ENCODE peak calls at places on chromosomes 7 and 10, in nine cellular contexts. F, A, S, M, U, X, W, H and I are unnamed samples.

GRCh38 chr7:95267754-95268153 is 56.6 kb downstream of the PON1 start:
- DNase-seq in F (no peak), A (no peak), S (no peak), M (no peak), U (no peak), X (no peak), W (no peak), H (no peak), I (no peak)

GRCh38 chr10:93473804-93474472 is 8.2 kb downstream of the MYOF start:
- DNase-seq in F (no peak), A (no peak), S (no peak), M (no peak), U (peak), X (no peak), W (no peak), H (no peak), I (no peak)

GRCh38 chr10:89085153-89085552 is 94.6 kb downstream of the FAS start:
- DNase-seq in F (no peak), A (no peak), S (no peak), M (no peak), U (no peak), X (no peak), W (no peak), H (no peak), I (no peak)

GRCh38 chr10:62052276-62052675 is 150.8 kb downstream of the ARID5B start:
- DNase-seq in F (no peak), A (no peak), S (no peak), M (no peak), U (no peak), X (no peak), W (no peak), H (no peak), I (no peak)

GRCh38 chr10:126576336-126576735 is 94.2 kb downstream of the C10orf90 start:
- DNase-seq in F (no peak), A (no peak), S (no peak), M (peak), U (no peak), X (no peak), W (no peak), H (no peak), I (no peak)

GRCh38 chr10:97356318-97356914 is 21.9 kb upstream of the FRAT2 start:
- DNase-seq in F (no peak), A (no peak), S (no peak), M (no peak), U (no peak), X (no peak), W (no peak), H (no peak), I (no peak)

GRCh38 chr7:149310113-149310836 is 48.3 kb downstream of the ZNF783 start:
- DNase-seq in F (peak), A (peak), S (no peak), M (peak), U (no peak), X (no peak), W (peak), H (no peak), I (peak)

GRCh38 chr10:125779403-125780327 is 4.0 kb upstream of the MMP21 start:
- DNase-seq in F (no peak), A (no peak), S (no peak), M (no peak), U (peak), X (no peak), W (no peak), H (no peak), I (no peak)

GRCh38 chr10:113957013-113957412 is 86.7 kb upstream of the ADRB1 start:
- DNase-seq in F (peak), A (peak), S (no peak), M (peak), U (no peak), X (no peak), W (peak), H (peak), I (peak)

GRCh38 chr10:121325490-121326231 is 272.6 kb downstream of the FGFR2 start:
- DNase-seq in F (no peak), A (no peak), S (no peak), M (peak), U (no peak), X (no peak), W (peak), H (no peak), I (peak)

GRCh38 chr7:123220396-123220795 is 20.6 kb upstream of the SLC13A1 start:
- DNase-seq in F (no peak), A (no peak), S (no peak), M (no peak), U (no peak), X (no peak), W (no peak), H (peak), I (no peak)

GRCh38 chr7:41924798-41925197 is 221.9 kb upstream of the INHBA start:
- DNase-seq in F (no peak), A (no peak), S (no peak), M (no peak), U (no peak), X (no peak), W (no peak), H (no peak), I (no peak)

GRCh38 chr10:129936266-129936922 is 27.7 kb downstream of the EBF3 start:
- DNase-seq in F (no peak), A (no peak), S (no peak), M (no peak), U (no peak), X (no peak), W (no peak), H (no peak), I (no peak)

GRCh38 chr10:62076872-62077271 is 175.4 kb downstream of the ARID5B start:
- DNase-seq in F (no peak), A (peak), S (no peak), M (peak), U (no peak), X (no peak), W (peak), H (no peak), I (peak)

GRCh38 chr7:122850528-122850927 is 35.7 kb downstream of the CADPS2 start:
- DNase-seq in F (no peak), A (no peak), S (no peak), M (no peak), U (no peak), X (no peak), W (no peak), H (no peak), I (no peak)

GRCh38 chr10:266974-267425 is 131.7 kb downstream of the ZMYND11 start:
- DNase-seq in F (no peak), A (peak), S (no peak), M (peak), U (no peak), X (no peak), W (peak), H (no peak), I (no peak)

GRCh38 chr7:37342665-37343471 is 105.8 kb downstream of the ELMO1 start:
- DNase-seq in F (no peak), A (no peak), S (no peak), M (no peak), U (no peak), X (peak), W (no peak), H (no peak), I (no peak)

GRCh38 chr10:129416136-129416530 is 50.9 kb upstream of the MGMT start:
- DNase-seq in F (no peak), A (no peak), S (no peak), M (no peak), U (no peak), X (no peak), W (no peak), H (no peak), I (no peak)

GRCh38 chr10:131220601-131221171 is 90.8 kb downstream of the TCERG1L start:
- DNase-seq in F (no peak), A (no peak), S (no peak), M (no peak), U (no peak), X (no peak), W (no peak), H (no peak), I (no peak)

GRCh38 chr7:44067064-44067951 is 1.9 kb upstream of the PGAM2 start:
- DNase-seq in F (no peak), A (no peak), S (no peak), M (no peak), U (no peak), X (no peak), W (no peak), H (no peak), I (no peak)

GRCh38 chr10:131169146-131169545 is 142.4 kb downstream of the TCERG1L start:
- DNase-seq in F (no peak), A (no peak), S (no peak), M (no peak), U (no peak), X (no peak), W (no peak), H (no peak), I (no peak)

GRCh38 chr10:110947061-110947595 is 27.7 kb downstream of the SHOC2 start:
- DNase-seq in F (no peak), A (no peak), S (no peak), M (peak), U (no peak), X (no peak), W (peak), H (no peak), I (peak)